ENCODE peak calls at places on chromosomes 5 and 9, in six cellular contexts. One of them, this sample, is unnamed.
A peak's percentile ranks its signal among the peaks of the same experiment; 100 is the strongest.

GRCh38 chr5:176744584-176744965 is 65.8 kb upstream of the UNC5A start:
- DNase-seq in A549: peak; percentile 28
- DNase-seq in progenitor cell of endocrine pancreas: no peak
- DNase-seq in mesothelial cell of epicardium: no peak
- DNase-seq in H1: no peak
- DNase-seq in astrocyte of the cerebellum: no peak
- DNase-seq in this sample: no peak

GRCh38 chr5:143338658-143339366 is 64.7 kb downstream of the NR3C1 start:
- DNase-seq in A549: no peak
- DNase-seq in progenitor cell of endocrine pancreas: no peak
- DNase-seq in mesothelial cell of epicardium: no peak
- DNase-seq in H1: no peak
- DNase-seq in astrocyte of the cerebellum: no peak
- DNase-seq in this sample: no peak

GRCh38 chr5:44613951-44614350 is 194.8 kb upstream of the MRPS30 start:
- DNase-seq in A549: no peak
- DNase-seq in progenitor cell of endocrine pancreas: no peak
- DNase-seq in mesothelial cell of epicardium: no peak
- DNase-seq in H1: no peak
- DNase-seq in astrocyte of the cerebellum: no peak
- DNase-seq in this sample: no peak

GRCh38 chr5:128225245-128226030 is 141.9 kb downstream of the SLC12A2 start:
- DNase-seq in A549: no peak
- DNase-seq in progenitor cell of endocrine pancreas: no peak
- DNase-seq in mesothelial cell of epicardium: no peak
- DNase-seq in H1: no peak
- DNase-seq in astrocyte of the cerebellum: peak; percentile 83
- DNase-seq in this sample: no peak

GRCh38 chr5:159548517-159548916 is 218.2 kb upstream of the IL12B start:
- DNase-seq in A549: no peak
- DNase-seq in progenitor cell of endocrine pancreas: no peak
- DNase-seq in mesothelial cell of epicardium: no peak
- DNase-seq in H1: no peak
- DNase-seq in astrocyte of the cerebellum: no peak
- DNase-seq in this sample: no peak

GRCh38 chr5:38607396-38607795 is 51.0 kb upstream of the LIFR start:
- DNase-seq in A549: no peak
- DNase-seq in progenitor cell of endocrine pancreas: no peak
- DNase-seq in mesothelial cell of epicardium: no peak
- DNase-seq in H1: no peak
- DNase-seq in astrocyte of the cerebellum: peak; percentile 84
- DNase-seq in this sample: no peak

GRCh38 chr9:12859704-12860251 is 85.0 kb downstream of the LURAP1L start:
- DNase-seq in A549: peak; percentile 21
- DNase-seq in progenitor cell of endocrine pancreas: no peak
- DNase-seq in mesothelial cell of epicardium: no peak
- DNase-seq in H1: no peak
- DNase-seq in astrocyte of the cerebellum: peak; percentile 48
- DNase-seq in this sample: no peak

GRCh38 chr9:101028346-101029299 is at the start of gene PLPPR1:
- DNase-seq in A549: peak; percentile 44
- DNase-seq in progenitor cell of endocrine pancreas: peak; percentile 75
- DNase-seq in mesothelial cell of epicardium: peak; percentile 82
- DNase-seq in H1: peak; percentile 85
- DNase-seq in astrocyte of the cerebellum: peak; percentile 2
- DNase-seq in this sample: no peak

GRCh38 chr5:6576861-6577501 is 55.9 kb downstream of the NSUN2 start:
- DNase-seq in A549: peak; percentile 41
- DNase-seq in progenitor cell of endocrine pancreas: no peak
- DNase-seq in mesothelial cell of epicardium: peak; percentile 26
- DNase-seq in H1: no peak
- DNase-seq in astrocyte of the cerebellum: peak; percentile 57
- DNase-seq in this sample: no peak

GRCh38 chr9:90385126-90385525 is 257.5 kb downstream of the DIRAS2 start:
- DNase-seq in A549: no peak
- DNase-seq in progenitor cell of endocrine pancreas: no peak
- DNase-seq in mesothelial cell of epicardium: no peak
- DNase-seq in H1: no peak
- DNase-seq in astrocyte of the cerebellum: no peak
- DNase-seq in this sample: no peak

GRCh38 chr9:93052791-93053540 is 5.5 kb upstream of the SUSD3 start:
- DNase-seq in A549: no peak
- DNase-seq in progenitor cell of endocrine pancreas: no peak
- DNase-seq in mesothelial cell of epicardium: no peak
- DNase-seq in H1: peak; percentile 61
- DNase-seq in astrocyte of the cerebellum: no peak
- DNase-seq in this sample: no peak

GRCh38 chr9:96523429-96523828 is 73.5 kb downstream of the HABP4 start:
- DNase-seq in A549: no peak
- DNase-seq in progenitor cell of endocrine pancreas: no peak
- DNase-seq in mesothelial cell of epicardium: no peak
- DNase-seq in H1: no peak
- DNase-seq in astrocyte of the cerebellum: no peak
- DNase-seq in this sample: no peak

GRCh38 chr5:176647870-176648466 is 684 bp downstream of the TSPAN17 start:
- DNase-seq in A549: no peak
- DNase-seq in progenitor cell of endocrine pancreas: no peak
- DNase-seq in mesothelial cell of epicardium: peak; percentile 83
- DNase-seq in H1: peak; percentile 65
- DNase-seq in astrocyte of the cerebellum: no peak
- DNase-seq in this sample: no peak

GRCh38 chr9:111658943-111659342 is 2.5 kb upstream of the GNG10 start:
- DNase-seq in A549: no peak
- DNase-seq in progenitor cell of endocrine pancreas: no peak
- DNase-seq in mesothelial cell of epicardium: no peak
- DNase-seq in H1: no peak
- DNase-seq in astrocyte of the cerebellum: no peak
- DNase-seq in this sample: no peak

GRCh38 chr9:137795156-137795666 is 82.4 kb upstream of the CACNA1B start:
- DNase-seq in A549: no peak
- DNase-seq in progenitor cell of endocrine pancreas: no peak
- DNase-seq in mesothelial cell of epicardium: no peak
- DNase-seq in H1: no peak
- DNase-seq in astrocyte of the cerebellum: no peak
- DNase-seq in this sample: no peak

GRCh38 chr5:68240196-68240595 is 24.6 kb downstream of the PIK3R1 start:
- DNase-seq in A549: no peak
- DNase-seq in progenitor cell of endocrine pancreas: no peak
- DNase-seq in mesothelial cell of epicardium: no peak
- DNase-seq in H1: no peak
- DNase-seq in astrocyte of the cerebellum: no peak
- DNase-seq in this sample: no peak

GRCh38 chr5:96896806-96897205 is 20.5 kb downstream of the ERAP2 start:
- DNase-seq in A549: no peak
- DNase-seq in progenitor cell of endocrine pancreas: no peak
- DNase-seq in mesothelial cell of epicardium: no peak
- DNase-seq in H1: no peak
- DNase-seq in astrocyte of the cerebellum: no peak
- DNase-seq in this sample: no peak
- TF ChIP-seq CTCF in A549: no peak
- TF ChIP-seq CTCF in progenitor cell of endocrine pancreas: no peak
- TF ChIP-seq CTCF in mesothelial cell of epicardium: no peak
- TF ChIP-seq CTCF in H1: no peak
- TF ChIP-seq CTCF in astrocyte of the cerebellum: no peak
- TF ChIP-seq CTCF in this sample: no peak

DNA sequence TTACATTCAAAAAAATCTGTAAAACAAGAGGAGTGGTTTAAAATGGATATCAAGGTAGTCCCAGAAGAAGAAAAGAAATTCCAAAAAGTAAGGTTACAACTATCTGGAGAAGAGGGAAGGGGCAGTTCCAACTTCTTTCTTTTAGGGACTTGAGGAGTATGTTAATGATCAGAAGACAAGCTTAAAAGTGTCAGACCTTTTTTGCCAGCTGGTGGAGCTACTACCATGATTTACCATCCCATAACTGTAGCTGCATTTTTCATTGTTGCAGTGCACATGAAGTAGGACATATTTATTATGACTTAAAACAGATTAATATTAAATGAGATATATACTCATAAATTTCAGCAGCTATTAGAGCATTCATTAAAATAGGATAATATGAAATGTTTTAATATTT is 158.5 kb upstream of the RGS7BP start:
- DNase-seq in A549: no peak
- DNase-seq in progenitor cell of endocrine pancreas: no peak
- DNase-seq in mesothelial cell of epicardium: no peak
- DNase-seq in H1: no peak
- DNase-seq in astrocyte of the cerebellum: no peak
- DNase-seq in this sample: no peak
- TF ChIP-seq CTCF in A549: no peak
- TF ChIP-seq CTCF in progenitor cell of endocrine pancreas: peak; percentile 9
- TF ChIP-seq CTCF in mesothelial cell of epicardium: no peak
- TF ChIP-seq CTCF in H1: peak; percentile 15
- TF ChIP-seq CTCF in astrocyte of the cerebellum: no peak
- TF ChIP-seq CTCF in this sample: no peak

DNA sequence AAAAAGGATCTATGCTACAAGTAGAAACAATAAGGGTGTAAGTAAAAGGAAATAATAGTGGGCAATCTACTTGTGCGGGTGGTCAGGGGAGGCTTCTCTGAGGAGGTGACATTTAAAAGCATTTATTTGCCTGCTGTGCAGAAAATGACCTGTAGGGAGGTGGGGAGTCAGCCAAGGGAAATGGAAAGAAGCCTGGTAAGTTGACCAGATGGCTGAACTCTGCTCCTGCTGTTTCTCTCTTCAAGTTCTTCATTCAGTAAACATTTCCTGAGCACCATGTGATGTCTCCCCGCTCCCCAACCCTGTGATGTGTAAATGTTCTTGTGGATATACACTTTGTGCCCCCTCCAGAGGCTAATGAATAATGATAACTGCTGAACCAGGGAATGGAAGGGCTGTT is 9.9 kb upstream of the SPIN1 start:
- DNase-seq in A549: no peak
- DNase-seq in progenitor cell of endocrine pancreas: no peak
- DNase-seq in mesothelial cell of epicardium: no peak
- DNase-seq in H1: no peak
- DNase-seq in astrocyte of the cerebellum: no peak
- DNase-seq in this sample: no peak
- TF ChIP-seq CTCF in A549: no peak
- TF ChIP-seq CTCF in progenitor cell of endocrine pancreas: peak; percentile 20
- TF ChIP-seq CTCF in mesothelial cell of epicardium: no peak
- TF ChIP-seq CTCF in H1: peak; percentile 62
- TF ChIP-seq CTCF in astrocyte of the cerebellum: no peak
- TF ChIP-seq CTCF in this sample: no peak

GRCh38 chr5:40914835-40915234 is 5.5 kb downstream of the C7 start:
- DNase-seq in A549: no peak
- DNase-seq in progenitor cell of endocrine pancreas: no peak
- DNase-seq in mesothelial cell of epicardium: no peak
- DNase-seq in H1: no peak
- DNase-seq in astrocyte of the cerebellum: peak; percentile 60
- DNase-seq in this sample: no peak
- TF ChIP-seq CTCF in A549: no peak
- TF ChIP-seq CTCF in progenitor cell of endocrine pancreas: no peak
- TF ChIP-seq CTCF in mesothelial cell of epicardium: no peak
- TF ChIP-seq CTCF in H1: no peak
- TF ChIP-seq CTCF in astrocyte of the cerebellum: no peak
- TF ChIP-seq CTCF in this sample: no peak

DNA sequence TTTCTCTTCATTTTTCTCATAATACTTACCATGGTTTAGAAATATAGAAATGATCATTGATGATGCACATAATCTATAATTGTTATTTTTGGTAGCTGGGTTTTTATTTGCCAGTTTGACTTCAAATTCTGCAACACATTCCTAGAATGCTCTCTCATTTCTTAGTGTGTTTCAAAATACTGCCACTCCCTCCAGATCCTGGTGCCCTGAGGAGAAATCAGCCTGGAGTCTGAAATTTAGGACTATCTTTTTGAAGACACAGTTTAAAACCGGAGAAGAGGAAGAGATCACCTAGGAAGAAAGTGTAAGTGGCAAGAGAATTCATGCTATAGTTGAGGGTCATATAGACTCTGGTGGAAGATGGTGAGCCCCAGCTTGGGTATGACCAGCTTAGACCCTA is 57.5 kb downstream of the TAF11L14 start:
- DNase-seq in A549: no peak
- DNase-seq in progenitor cell of endocrine pancreas: no peak
- DNase-seq in mesothelial cell of epicardium: no peak
- DNase-seq in H1: no peak
- DNase-seq in astrocyte of the cerebellum: no peak
- DNase-seq in this sample: no peak
- TF ChIP-seq CTCF in A549: no peak
- TF ChIP-seq CTCF in progenitor cell of endocrine pancreas: no peak
- TF ChIP-seq CTCF in mesothelial cell of epicardium: no peak
- TF ChIP-seq CTCF in H1: no peak
- TF ChIP-seq CTCF in astrocyte of the cerebellum: no peak
- TF ChIP-seq CTCF in this sample: no peak

GRCh38 chr5:146467729-146468128 is 20.6 kb downstream of the TCERG1 start:
- DNase-seq in A549: no peak
- DNase-seq in progenitor cell of endocrine pancreas: no peak
- DNase-seq in mesothelial cell of epicardium: no peak
- DNase-seq in H1: no peak
- DNase-seq in astrocyte of the cerebellum: no peak
- DNase-seq in this sample: no peak

GRCh38 chr5:146461319-146461718 is 14.2 kb downstream of the TCERG1 start:
- DNase-seq in A549: no peak
- DNase-seq in progenitor cell of endocrine pancreas: no peak
- DNase-seq in mesothelial cell of epicardium: no peak
- DNase-seq in H1: no peak
- DNase-seq in astrocyte of the cerebellum: no peak
- DNase-seq in this sample: no peak

GRCh38 chr5:146463446-146463845 is 16.3 kb downstream of the TCERG1 start:
- DNase-seq in A549: no peak
- DNase-seq in progenitor cell of endocrine pancreas: no peak
- DNase-seq in mesothelial cell of epicardium: no peak
- DNase-seq in H1: no peak
- DNase-seq in astrocyte of the cerebellum: no peak
- DNase-seq in this sample: no peak

GRCh38 chr5:146466521-146467349 is 19.6 kb downstream of the TCERG1 start:
- DNase-seq in A549: peak; percentile 25
- DNase-seq in progenitor cell of endocrine pancreas: no peak
- DNase-seq in mesothelial cell of epicardium: no peak
- DNase-seq in H1: no peak
- DNase-seq in astrocyte of the cerebellum: no peak
- DNase-seq in this sample: no peak
- TF ChIP-seq CTCF in A549: peak; percentile 62
- TF ChIP-seq CTCF in progenitor cell of endocrine pancreas: peak; percentile 54
- TF ChIP-seq CTCF in mesothelial cell of epicardium: no peak
- TF ChIP-seq CTCF in H1: peak; percentile 31
- TF ChIP-seq CTCF in astrocyte of the cerebellum: peak; percentile 47
- TF ChIP-seq CTCF in this sample: no peak

GRCh38 chr9:15622596-15622995 is 69.8 kb downstream of the CCDC171 start:
- DNase-seq in A549: no peak
- DNase-seq in progenitor cell of endocrine pancreas: no peak
- DNase-seq in mesothelial cell of epicardium: no peak
- DNase-seq in H1: no peak
- DNase-seq in astrocyte of the cerebellum: peak; percentile 18
- DNase-seq in this sample: no peak
- TF ChIP-seq CTCF in A549: peak; percentile 49
- TF ChIP-seq CTCF in progenitor cell of endocrine pancreas: peak; percentile 28
- TF ChIP-seq CTCF in mesothelial cell of epicardium: no peak
- TF ChIP-seq CTCF in H1: peak; percentile 25
- TF ChIP-seq CTCF in astrocyte of the cerebellum: peak; percentile 31
- TF ChIP-seq CTCF in this sample: no peak

This sample was measured in natural killer cell.